ENCODE peak calls at places on chromosomes 6 and 20, in six cellular contexts. C is Panc1, L is endothelial cell of umbilical vein, V is esophagus muscularis mucosa, W is HCT116, Y is stomach. F is an unnamed sample.
A peak's percentile ranks its signal among the peaks of the same experiment; 100 is the strongest.

GRCh38 chr6:19587238-19587942 is 249.8 kb upstream of the ID4 start:
- DNase-seq in C (no peak), V (no peak), W (no peak), Y (no peak), L (no peak), F (no peak)

GRCh38 chr20:47353224-47353696 is 3.2 kb downstream of the ZMYND8 start:
- DNase-seq in Y (no peak), V (no peak), L (peak; percentile 33), W (no peak), C (no peak), F (no peak)

GRCh38 chr6:101645770-101646169 is 252.3 kb downstream of the GRIK2 start:
- DNase-seq in W (no peak), Y (no peak), L (no peak), V (no peak), C (no peak), F (no peak)

GRCh38 chr6:14927398-14927797 is 318.5 kb upstream of the JARID2 start:
- DNase-seq in C (no peak), V (no peak), Y (peak; percentile 45), L (no peak), W (no peak), F (no peak)

GRCh38 chr6:131164506-131164905 is 29.2 kb downstream of the AKAP7 start:
- DNase-seq in Y (no peak), W (no peak), C (no peak), L (no peak), V (no peak), F (no peak)

GRCh38 chr6:20438462-20439070 is 36.9 kb downstream of the E2F3 start:
- DNase-seq in Y (no peak), L (no peak), C (no peak), W (no peak), V (no peak), F (no peak)

GRCh38 chr6:128572286-128572685 is 51.9 kb upstream of the PTPRK start:
- DNase-seq in V (no peak), C (no peak), L (no peak), W (no peak), Y (no peak), F (no peak)

GRCh38 chr20:33839591-33839990 is 28.4 kb downstream of the CHMP4B start:
- DNase-seq in C (no peak), V (no peak), W (no peak), Y (peak; percentile 83), L (no peak), F (no peak)

GRCh38 chr20:41654884-41655283 is 36.7 kb upstream of the CHD6 start:
- DNase-seq in L (no peak), W (no peak), V (no peak), Y (peak; percentile 32), C (no peak), F (no peak)

GRCh38 chr6:80020381-80021120 is 16.1 kb downstream of the TTK start:
- DNase-seq in C (no peak), Y (no peak), V (no peak), W (no peak), L (no peak), F (no peak)

GRCh38 chr6:82182756-82183155 is 64.8 kb downstream of the IBTK start:
- DNase-seq in V (no peak), Y (no peak), C (no peak), W (no peak), L (no peak), F (no peak)

GRCh38 chr6:111159628-111160027 is 72.3 kb downstream of the SLC16A10 start:
- DNase-seq in L (no peak), Y (no peak), C (no peak), V (no peak), W (no peak), F (no peak)

GRCh38 chr6:12034831-12035230 is 22.7 kb downstream of the HIVEP1 start:
- DNase-seq in C (no peak), L (no peak), V (no peak), Y (no peak), W (no peak), F (no peak)

GRCh38 chr6:42960243-42961019 is at the start of gene GNMT:
- DNase-seq in W (no peak), C (no peak), L (peak; percentile 42), V (no peak), Y (peak; percentile 91), F (peak; percentile 78)

GRCh38 chr6:72861935-72862432 is 240.1 kb downstream of the KCNQ5 start:
- DNase-seq in C (peak; percentile 36), L (peak; percentile 88), W (no peak), Y (no peak), V (no peak), F (no peak)

GRCh38 chr20:22652685-22653568 is 68.6 kb upstream of the FOXA2 start:
- DNase-seq in W (no peak), Y (no peak), L (no peak), C (no peak), V (no peak), F (no peak)

GRCh38 chr20:51022803-51023616 is at the start of gene KCNG1:
- DNase-seq in W (peak; percentile 49), Y (peak; percentile 68), C (no peak), L (peak; percentile 57), V (no peak), F (peak; percentile 74)

GRCh38 chr6:85436408-85436807 is 13.5 kb upstream of the NT5E start:
- DNase-seq in C (no peak), V (no peak), Y (no peak), W (no peak), L (no peak), F (no peak)

GRCh38 chr6:85431271-85431670 is 18.6 kb upstream of the NT5E start:
- DNase-seq in V (no peak), C (no peak), Y (no peak), L (no peak), W (no peak), F (no peak)

GRCh38 chr6:85432554-85432953 is 17.3 kb upstream of the NT5E start:
- DNase-seq in C (no peak), L (peak; percentile 54), W (no peak), Y (no peak), V (no peak), F (no peak)

GRCh38 chr6:85435872-85436271 is 14.0 kb upstream of the NT5E start:
- DNase-seq in C (no peak), W (no peak), Y (no peak), L (peak; percentile 28), V (no peak), F (no peak)

DNA sequence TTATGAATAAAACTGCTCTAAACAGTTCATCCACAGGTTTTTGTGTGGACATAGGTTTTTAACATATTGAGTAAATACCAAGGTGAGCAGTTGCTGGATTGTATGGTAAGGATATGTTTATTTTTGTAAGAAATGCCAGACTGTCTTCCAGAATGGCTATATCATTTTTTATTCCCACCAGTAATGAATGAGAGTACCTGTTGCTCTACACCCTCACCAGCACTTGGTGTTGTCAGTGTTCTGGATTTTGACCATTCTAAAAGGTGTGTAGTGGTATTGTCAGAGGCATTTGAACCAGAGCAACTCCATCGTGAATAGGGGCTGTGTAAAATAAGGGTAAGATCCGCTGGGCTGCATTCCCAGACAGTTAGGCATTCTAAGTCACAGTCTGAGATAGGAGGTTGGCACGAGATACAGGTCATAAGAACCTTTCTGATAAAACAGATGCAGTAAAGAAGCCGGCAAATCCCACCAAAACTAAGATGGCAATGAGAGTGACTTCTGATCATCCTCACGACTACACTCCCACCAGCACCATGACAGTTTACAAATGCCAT is 12.9 kb upstream of the NT5E start:
- DNase-seq in W (no peak), V (no peak), Y (no peak), C (no peak), L (no peak), F (no peak)
- TF ChIP-seq POLR2AphosphoS5 in W (no peak), V (no peak), Y (no peak), C (no peak), L (no peak), F (no peak)

GRCh38 chr6:103798166-103798565 is 1061.6 kb downstream of the HACE1 start:
- DNase-seq in Y (no peak), W (no peak), C (no peak), L (no peak), V (no peak), F (no peak)
- TF ChIP-seq POLR2AphosphoS5 in Y (no peak), W (no peak), C (no peak), L (no peak), V (no peak), F (no peak)

DNA sequence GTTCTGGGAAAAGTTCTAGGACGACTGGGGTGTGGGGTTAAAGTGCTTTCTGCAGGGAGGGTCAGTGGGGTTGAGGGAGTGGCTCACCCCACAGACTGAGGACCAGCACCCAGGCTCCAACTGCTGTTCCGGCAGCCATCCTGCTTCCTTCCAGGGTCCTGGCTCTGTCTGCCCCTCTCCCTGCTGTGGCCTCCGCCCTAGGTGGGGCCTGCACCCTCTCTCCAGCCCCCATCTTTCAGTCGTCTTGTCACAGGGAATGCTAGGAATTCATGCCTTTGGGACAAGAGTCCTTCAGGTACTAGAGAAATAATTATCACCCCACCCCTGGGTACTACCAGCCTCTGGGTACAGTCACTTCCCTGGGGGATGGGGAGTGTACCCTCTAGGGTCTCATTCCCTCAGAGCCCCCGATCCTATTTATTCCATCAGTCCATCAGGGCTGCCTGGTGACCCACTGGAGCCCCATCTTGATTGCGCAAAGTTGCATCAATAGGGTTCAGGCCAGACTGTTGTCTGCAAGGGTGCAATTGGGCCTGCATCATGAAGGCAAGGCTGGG is at the start of gene AGER:
- DNase-seq in C (no peak), W (no peak), L (no peak), V (no peak), Y (no peak), F (no peak)
- TF ChIP-seq POLR2AphosphoS5 in C (no peak), W (peak; percentile 47), L (peak; percentile 36), V (no peak), Y (no peak), F (no peak)

DNA sequence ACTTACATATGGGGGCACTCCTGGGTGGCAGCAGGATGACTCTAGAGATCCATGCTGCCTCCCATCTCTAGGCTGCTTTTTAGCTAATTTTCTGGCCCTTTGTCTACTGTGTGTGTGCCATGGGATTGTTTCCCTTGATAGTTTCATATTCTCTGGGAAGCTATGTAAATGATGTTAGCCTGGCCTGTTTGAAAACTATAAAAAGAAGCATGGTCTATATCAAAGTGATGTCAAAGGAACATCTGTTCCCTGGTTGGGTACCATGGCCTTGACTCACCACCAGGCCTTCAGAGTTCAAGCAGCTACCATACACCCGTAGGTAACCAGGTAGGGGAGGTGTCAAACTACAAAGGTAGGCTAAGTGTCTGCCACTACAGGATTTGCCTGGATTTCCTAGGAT is 310.4 kb downstream of the FRK start:
- DNase-seq in L (no peak), W (no peak), C (no peak), V (no peak), Y (no peak), F (no peak)
- TF ChIP-seq POLR2AphosphoS5 in L (no peak), W (no peak), C (no peak), V (no peak), Y (no peak), F (peak; percentile 95)

GRCh38 chr6:31249184-31249583 is 22.7 kb downstream of the HLA-C start:
- DNase-seq in C (no peak), W (no peak), L (no peak), Y (no peak), V (no peak), F (no peak)

GRCh38 chr6:31239854-31240253 is 32.0 kb downstream of the HLA-C start:
- DNase-seq in Y (no peak), W (no peak), L (no peak), C (no peak), V (no peak), F (no peak)

GRCh38 chr6:31247813-31248212 is 24.1 kb downstream of the HLA-C start:
- DNase-seq in Y (no peak), C (no peak), L (no peak), W (no peak), V (no peak), F (no peak)

GRCh38 chr6:31246051-31246495 is 25.8 kb downstream of the HLA-C start:
- DNase-seq in Y (no peak), L (peak; percentile 66), V (no peak), W (peak; percentile 59), C (peak; percentile 67), F (no peak)

GRCh38 chr6:31243508-31243907 is 28.4 kb downstream of the HLA-C start:
- DNase-seq in Y (no peak), C (no peak), W (no peak), V (no peak), L (no peak), F (no peak)
- TF ChIP-seq POLR2AphosphoS5 in Y (no peak), C (no peak), W (no peak), V (no peak), L (no peak), F (no peak)